ENCODE peak calls at places on chromosomes 6 and 20, in nine cellular contexts. I, Q, G, B, E, N, D, U and C are unnamed samples.

GRCh38 chr6:167550936-167551633 is 226.2 kb downstream of the TTLL2 start:
- DNase-seq in U (no peak), B (no peak), D (no peak), E (no peak), G (peak; percentile 58), Q (peak; percentile 93), N (peak; percentile 86), I (no peak), C (peak; percentile 83)

GRCh38 chr20:1894471-1894950 is 696 bp upstream of the SIRPA start:
- DNase-seq in I (no peak), U (peak; percentile 59), G (no peak), N (peak; percentile 66), Q (peak; percentile 87), D (no peak), E (peak; percentile 12), B (no peak), C (peak; percentile 79)

GRCh38 chr6:157892363-157892878 is 69.4 kb downstream of the SNX9 start:
- DNase-seq in N (no peak), E (no peak), D (no peak), B (no peak), I (no peak), G (no peak), U (no peak), Q (no peak), C (no peak)

GRCh38 chr6:36268478-36269248 is 1.2 kb upstream of the PNPLA1 start:
- DNase-seq in B (peak; percentile 17), I (no peak), N (no peak), E (no peak), Q (no peak), G (no peak), U (peak; percentile 12), D (no peak), C (peak; percentile 59)

GRCh38 chr6:41645007-41645618 is 6.8 kb downstream of the MDFI start:
- DNase-seq in U (no peak), E (no peak), D (no peak), G (no peak), Q (peak; percentile 35), I (no peak), B (no peak), N (no peak), C (no peak)

GRCh38 chr6:143223895-143224294 is 163.2 kb downstream of the AIG1 start:
- DNase-seq in Q (no peak), D (no peak), G (no peak), N (peak; percentile 74), I (no peak), U (no peak), B (peak; percentile 63), E (no peak), C (peak; percentile 69)

GRCh38 chr6:5086294-5086890 is 1.3 kb downstream of the PPP1R3G start:
- DNase-seq in U (no peak), G (no peak), I (no peak), D (no peak), N (no peak), B (no peak), E (no peak), Q (no peak), C (no peak)

GRCh38 chr6:90131091-90131490 is 165.6 kb downstream of the BACH2 start:
- DNase-seq in E (no peak), B (peak; percentile 22), D (no peak), N (no peak), I (no peak), U (peak; percentile 37), Q (no peak), G (no peak), C (no peak)

GRCh38 chr6:138248011-138248410 is 29.7 kb upstream of the PBOV1 start:
- DNase-seq in D (no peak), N (no peak), U (no peak), E (no peak), G (no peak), Q (no peak), B (no peak), I (no peak), C (no peak)

GRCh38 chr20:39795401-39796272 is 833.5 kb downstream of the DHX35 start:
- DNase-seq in N (peak; percentile 17), G (no peak), U (peak; percentile 47), Q (no peak), B (peak; percentile 75), E (no peak), I (no peak), D (no peak), C (peak; percentile 22)

GRCh38 chr20:36273414-36274247 is 32.5 kb upstream of the DLGAP4 start:
- DNase-seq in D (no peak), G (no peak), U (peak; percentile 16), I (no peak), B (peak; percentile 43), N (no peak), E (peak; percentile 42), Q (peak; percentile 34), C (peak; percentile 47)